ENCODE peak calls at places on chromosomes 13 and 19, in four cellular contexts. One of them, this sample, is unnamed.

GRCh38 chr13:43263047-43263446 is 239.7 kb downstream of the DNAJC15 start:
- DNase-seq in sigmoid colon: no peak
- DNase-seq in heart left ventricle: no peak
- DNase-seq in A549: no peak
- DNase-seq in this sample: no peak

GRCh38 chr19:16224266-16225045 is 26.7 kb downstream of the AP1M1 start:
- DNase-seq in sigmoid colon: no peak
- DNase-seq in heart left ventricle: no peak
- DNase-seq in A549: no peak
- DNase-seq in this sample: no peak

GRCh38 chr13:110392510-110393233 is 85.6 kb downstream of the COL4A2 start:
- DNase-seq in sigmoid colon: no peak
- DNase-seq in heart left ventricle: no peak
- DNase-seq in A549: no peak
- DNase-seq in this sample: no peak

GRCh38 chr19:885536-886224 is 7.3 kb downstream of the MED16 start:
- DNase-seq in sigmoid colon: no peak
- DNase-seq in heart left ventricle: no peak
- DNase-seq in A549: no peak
- DNase-seq in this sample: no peak

GRCh38 chr13:99542788-99543406 is 41.6 kb downstream of the TM9SF2 start:
- DNase-seq in sigmoid colon: no peak
- DNase-seq in heart left ventricle: no peak
- DNase-seq in A549: no peak
- DNase-seq in this sample: no peak

GRCh38 chr13:114224201-114224600 is 10.5 kb upstream of the CDC16 start:
- DNase-seq in sigmoid colon: no peak
- DNase-seq in heart left ventricle: no peak
- DNase-seq in A549: no peak
- DNase-seq in this sample: no peak

GRCh38 chr13:21458457-21458815 is 667 bp downstream of the ZDHHC20 start:
- DNase-seq in sigmoid colon: no peak
- DNase-seq in heart left ventricle: peak; percentile 48
- DNase-seq in A549: peak; percentile 33
- DNase-seq in this sample: peak; percentile 68

GRCh38 chr19:3057275-3057714 is 5.0 kb downstream of the TLE5 start:
- DNase-seq in sigmoid colon: peak; percentile 97
- DNase-seq in heart left ventricle: peak; percentile 93
- DNase-seq in A549: peak; percentile 37
- DNase-seq in this sample: no peak

GRCh38 chr13:112105244-112105681 is 38.3 kb downstream of the SOX1 start:
- DNase-seq in sigmoid colon: peak; percentile 53
- DNase-seq in heart left ventricle: no peak
- DNase-seq in A549: no peak
- DNase-seq in this sample: no peak

GRCh38 chr13:92074658-92075057 is 676.2 kb downstream of the GPC5 start:
- DNase-seq in sigmoid colon: no peak
- DNase-seq in heart left ventricle: no peak
- DNase-seq in A549: no peak
- DNase-seq in this sample: no peak

GRCh38 chr13:47794963-47795362 is 206.1 kb downstream of the SUCLA2 start:
- DNase-seq in sigmoid colon: no peak
- DNase-seq in heart left ventricle: no peak
- DNase-seq in A549: peak; percentile 4
- DNase-seq in this sample: peak; percentile 4

GRCh38 chr19:51114087-51114714 is 6.0 kb upstream of the CTU1 start:
- DNase-seq in sigmoid colon: no peak
- DNase-seq in heart left ventricle: no peak
- DNase-seq in A549: no peak
- DNase-seq in this sample: no peak

GRCh38 chr19:3366104-3366760 is at the start of gene NFIC:
- DNase-seq in sigmoid colon: peak; percentile 94
- DNase-seq in heart left ventricle: peak; percentile 87
- DNase-seq in A549: no peak
- DNase-seq in this sample: peak; percentile 83

GRCh38 chr19:54062643-54063042 is 1.1 kb downstream of the VSTM1 start:
- DNase-seq in sigmoid colon: peak; percentile 25
- DNase-seq in heart left ventricle: no peak
- DNase-seq in A549: no peak
- DNase-seq in this sample: no peak

GRCh38 chr19:4388171-4389063 is 11.9 kb downstream of the SH3GL1 start:
- DNase-seq in sigmoid colon: no peak
- DNase-seq in heart left ventricle: peak; percentile 65
- DNase-seq in A549: no peak
- DNase-seq in this sample: no peak

GRCh38 chr13:48492123-48493075 is 40.5 kb downstream of the RCBTB2 start:
- DNase-seq in sigmoid colon: peak; percentile 88
- DNase-seq in heart left ventricle: peak; percentile 90
- DNase-seq in A549: no peak
- DNase-seq in this sample: peak; percentile 75

GRCh38 chr19:38877781-38878574 is at the start of gene RINL:
- DNase-seq in sigmoid colon: no peak
- DNase-seq in heart left ventricle: peak; percentile 52
- DNase-seq in A549: no peak
- DNase-seq in this sample: peak; percentile 52

GRCh38 chr13:50596776-50597203 is 246.7 kb downstream of the DLEU7 start:
- DNase-seq in sigmoid colon: no peak
- DNase-seq in heart left ventricle: no peak
- DNase-seq in A549: no peak
- DNase-seq in this sample: no peak

GRCh38 chr13:99585609-99586008 is 84.3 kb downstream of the TM9SF2 start:
- DNase-seq in sigmoid colon: no peak
- DNase-seq in heart left ventricle: no peak
- DNase-seq in A549: no peak
- DNase-seq in this sample: no peak

GRCh38 chr13:101109005-101109404 is 307.3 kb downstream of the NALCN start:
- DNase-seq in sigmoid colon: no peak
- DNase-seq in heart left ventricle: no peak
- DNase-seq in A549: no peak
- DNase-seq in this sample: no peak

GRCh38 chr13:83666126-83666525 is 216.1 kb downstream of the SLITRK1 start:
- DNase-seq in sigmoid colon: no peak
- DNase-seq in heart left ventricle: no peak
- DNase-seq in A549: no peak
- DNase-seq in this sample: no peak

GRCh38 chr19:16143399-16144215 is at the start of gene HSH2D:
- DNase-seq in sigmoid colon: no peak
- DNase-seq in heart left ventricle: peak; percentile 47
- DNase-seq in A549: no peak
- DNase-seq in this sample: no peak

GRCh38 chr13:35500071-35500595 is 23.6 kb upstream of the MAB21L1 start:
- DNase-seq in sigmoid colon: no peak
- DNase-seq in heart left ventricle: no peak
- DNase-seq in A549: no peak
- DNase-seq in this sample: no peak

GRCh38 chr19:29241324-29241723 is 28.4 kb upstream of the UQCRFS1 start:
- DNase-seq in sigmoid colon: no peak
- DNase-seq in heart left ventricle: no peak
- DNase-seq in A549: no peak
- DNase-seq in this sample: no peak

GRCh38 chr13:36915106-36915505 is 4.9 kb downstream of the SMAD9 start:
- DNase-seq in sigmoid colon: no peak
- DNase-seq in heart left ventricle: no peak
- DNase-seq in A549: no peak
- DNase-seq in this sample: no peak

GRCh38 chr13:26476111-26476743 is 81.3 kb upstream of the WASF3 start:
- DNase-seq in sigmoid colon: no peak
- DNase-seq in heart left ventricle: peak; percentile 63
- DNase-seq in A549: no peak
- DNase-seq in this sample: no peak

GRCh38 chr19:3135961-3136683 is at the start of gene GNA15:
- DNase-seq in sigmoid colon: no peak
- DNase-seq in heart left ventricle: peak; percentile 43
- DNase-seq in A549: no peak
- DNase-seq in this sample: no peak

GRCh38 chr19:39110263-39110967 is 15.2 kb upstream of the PAK4 start:
- DNase-seq in sigmoid colon: peak; percentile 74
- DNase-seq in heart left ventricle: no peak
- DNase-seq in A549: peak; percentile 95
- DNase-seq in this sample: peak; percentile 75

GRCh38 chr13:28470286-28470685 is 24.6 kb downstream of the FLT1 start:
- DNase-seq in sigmoid colon: no peak
- DNase-seq in heart left ventricle: no peak
- DNase-seq in A549: no peak
- DNase-seq in this sample: no peak

GRCh38 chr19:566403-566802 is 6.0 kb upstream of the BSG start:
- DNase-seq in sigmoid colon: peak; percentile 96
- DNase-seq in heart left ventricle: peak; percentile 36
- DNase-seq in A549: no peak
- DNase-seq in this sample: peak; percentile 51

GRCh38 chr19:5891938-5892771 is 11.4 kb downstream of the NDUFA11 start:
- DNase-seq in sigmoid colon: no peak
- DNase-seq in heart left ventricle: peak; percentile 55
- DNase-seq in A549: peak; percentile 33
- DNase-seq in this sample: peak; percentile 37
- TF ChIP-seq POLR2A in sigmoid colon: no peak
- TF ChIP-seq POLR2A in heart left ventricle: no peak
- TF ChIP-seq POLR2A in A549: no peak
- TF ChIP-seq POLR2A in this sample: peak; percentile 1

GRCh38 chr19:46724468-46724867 is 7.6 kb upstream of the PRKD2 start:
- DNase-seq in sigmoid colon: no peak
- DNase-seq in heart left ventricle: no peak
- DNase-seq in A549: no peak
- DNase-seq in this sample: no peak
- TF ChIP-seq POLR2A in sigmoid colon: no peak
- TF ChIP-seq POLR2A in heart left ventricle: no peak
- TF ChIP-seq POLR2A in A549: no peak
- TF ChIP-seq POLR2A in this sample: no peak

GRCh38 chr13:25324100-25324499 is 22.7 kb downstream of the NUP58 start:
- DNase-seq in sigmoid colon: no peak
- DNase-seq in heart left ventricle: no peak
- DNase-seq in A549: no peak
- DNase-seq in this sample: no peak

GRCh38 chr13:25330541-25330940 is 29.1 kb downstream of the NUP58 start:
- DNase-seq in sigmoid colon: no peak
- DNase-seq in heart left ventricle: no peak
- DNase-seq in A549: no peak
- DNase-seq in this sample: no peak

GRCh38 chr13:25329706-25330105 is 28.3 kb downstream of the NUP58 start:
- DNase-seq in sigmoid colon: no peak
- DNase-seq in heart left ventricle: no peak
- DNase-seq in A549: no peak
- DNase-seq in this sample: peak; percentile 21
- TF ChIP-seq POLR2A in sigmoid colon: no peak
- TF ChIP-seq POLR2A in heart left ventricle: no peak
- TF ChIP-seq POLR2A in A549: no peak
- TF ChIP-seq POLR2A in this sample: no peak

DNA sequence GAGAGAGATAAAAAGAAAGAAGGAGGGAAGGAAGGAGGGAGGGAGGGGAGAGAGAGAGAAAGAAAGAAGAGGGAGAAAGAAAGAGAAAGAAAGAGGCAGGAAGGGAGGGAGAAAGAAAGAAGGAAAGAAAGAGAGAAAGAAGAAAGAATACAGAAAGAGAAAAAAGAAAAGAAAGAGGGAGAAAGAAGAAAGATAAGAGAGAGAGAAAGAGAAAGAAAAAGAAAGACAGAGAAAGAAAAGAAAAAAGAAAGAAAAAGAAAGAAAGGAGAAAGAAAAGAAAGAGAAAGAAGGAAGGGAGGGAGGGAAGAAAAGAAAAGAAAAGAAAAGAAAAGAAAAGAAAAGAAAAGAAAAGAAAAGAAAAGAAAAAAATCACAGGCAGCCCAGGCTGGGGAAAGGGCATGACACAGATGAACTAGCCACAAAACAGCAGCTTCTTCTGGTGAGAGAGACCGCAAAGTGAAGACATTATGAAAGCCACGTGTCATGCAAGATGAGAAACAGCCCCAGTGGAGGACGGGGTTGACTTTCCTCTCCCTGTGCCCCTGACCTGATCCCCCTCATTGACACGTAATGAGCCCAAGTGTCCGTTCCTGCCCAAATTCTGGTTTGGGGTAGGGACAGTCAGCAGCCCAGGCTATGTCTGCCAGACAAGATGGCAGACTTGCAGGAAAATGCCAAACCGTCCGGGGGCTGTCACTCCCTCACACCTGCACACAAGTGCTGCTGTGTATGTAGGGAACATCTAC is 102.1 kb downstream of the INSR start:
- DNase-seq in sigmoid colon: no peak
- DNase-seq in heart left ventricle: no peak
- DNase-seq in A549: no peak
- DNase-seq in this sample: no peak
- TF ChIP-seq POLR2A in sigmoid colon: no peak
- TF ChIP-seq POLR2A in heart left ventricle: no peak
- TF ChIP-seq POLR2A in A549: no peak
- TF ChIP-seq POLR2A in this sample: no peak

DNA sequence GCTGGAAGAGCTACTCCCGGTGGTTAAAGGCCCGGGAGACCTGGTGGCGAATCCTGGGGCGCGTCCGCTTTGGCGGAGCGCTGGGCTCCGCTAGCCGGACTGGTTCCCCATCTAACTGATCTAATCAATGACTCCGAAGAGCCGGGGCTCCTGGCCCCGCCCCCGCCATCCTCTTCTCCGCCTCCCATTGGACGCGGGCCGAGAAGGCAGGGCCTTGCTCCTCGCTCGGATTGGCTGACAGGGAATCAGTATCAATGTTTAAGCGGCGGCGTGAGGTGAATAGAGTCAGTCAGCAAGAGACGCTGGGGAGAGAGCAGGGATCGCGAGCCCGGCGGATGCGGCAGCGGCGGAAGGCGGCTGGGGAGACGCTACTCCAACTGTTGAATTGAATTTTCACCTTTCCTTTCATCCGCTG is 1.7 kb upstream of the PCDH17 start:
- DNase-seq in sigmoid colon: peak; percentile 85
- DNase-seq in heart left ventricle: peak; percentile 90
- DNase-seq in A549: no peak
- DNase-seq in this sample: peak; percentile 47
- TF ChIP-seq POLR2A in sigmoid colon: peak; percentile 55
- TF ChIP-seq POLR2A in heart left ventricle: peak; percentile 98
- TF ChIP-seq POLR2A in A549: no peak
- TF ChIP-seq POLR2A in this sample: no peak

GRCh38 chr13:59532405-59532804 is 631.3 kb downstream of the DIAPH3 start:
- DNase-seq in sigmoid colon: no peak
- DNase-seq in heart left ventricle: no peak
- DNase-seq in A549: no peak
- DNase-seq in this sample: no peak
- TF ChIP-seq POLR2A in sigmoid colon: no peak
- TF ChIP-seq POLR2A in heart left ventricle: no peak
- TF ChIP-seq POLR2A in A549: no peak
- TF ChIP-seq POLR2A in this sample: no peak

This sample was measured in erythroblast.